ENCODE peak calls at places on chromosomes 7 and 10, in ten cellular contexts. G, F, Z, Q, H, W, L, D, T and U are unnamed samples.

GRCh38 chr7:95718556-95719410 is 53.6 kb upstream of the DYNC1I1 start:
- DNase-seq in Z (peak), D (peak), T (no peak), L (no peak), H (no peak), G (no peak), W (peak), F (no peak), Q (peak), U (no peak)

GRCh38 chr10:121236621-121237020 is 361.6 kb downstream of the FGFR2 start:
- DNase-seq in W (no peak), F (no peak), H (no peak), Z (no peak), G (no peak), Q (no peak), T (no peak), L (no peak), D (no peak), U (no peak)

GRCh38 chr10:126407831-126408230 is 19.6 kb upstream of the ADAM12 start:
- DNase-seq in L (peak), Z (no peak), T (no peak), D (no peak), Q (peak), F (no peak), G (no peak), H (no peak), W (peak), U (no peak)

GRCh38 chr10:86091216-86091615 is 275.4 kb downstream of the GRID1 start:
- DNase-seq in Z (no peak), D (no peak), W (no peak), T (peak), L (no peak), H (no peak), Q (no peak), F (no peak), G (no peak), U (no peak)

GRCh38 chr7:143485500-143485899 is 7.8 kb downstream of the TAS2R41 start:
- DNase-seq in L (no peak), F (no peak), D (peak), Q (peak), W (peak), H (peak), Z (peak), T (no peak), G (no peak), U (no peak)

GRCh38 chr7:25253714-25254113 is 25.4 kb upstream of the NPVF start:
- DNase-seq in W (no peak), H (no peak), T (no peak), D (no peak), Q (no peak), F (no peak), L (no peak), Z (no peak), G (no peak), U (no peak)

GRCh38 chr7:95725170-95725569 is 47.2 kb upstream of the DYNC1I1 start:
- DNase-seq in F (peak), G (no peak), H (no peak), T (no peak), Q (no peak), D (peak), L (peak), Z (no peak), W (no peak), U (no peak)

GRCh38 chr10:125782661-125783060 is 7.0 kb upstream of the MMP21 start:
- DNase-seq in Q (no peak), Z (no peak), T (peak), G (no peak), W (no peak), F (no peak), D (no peak), L (no peak), H (no peak), U (no peak)

GRCh38 chr10:24825551-24825950 is 101.9 kb upstream of the ARHGAP21 start:
- DNase-seq in W (peak), H (no peak), G (no peak), Z (peak), D (no peak), L (no peak), F (no peak), Q (peak), T (no peak), U (no peak)

DNA sequence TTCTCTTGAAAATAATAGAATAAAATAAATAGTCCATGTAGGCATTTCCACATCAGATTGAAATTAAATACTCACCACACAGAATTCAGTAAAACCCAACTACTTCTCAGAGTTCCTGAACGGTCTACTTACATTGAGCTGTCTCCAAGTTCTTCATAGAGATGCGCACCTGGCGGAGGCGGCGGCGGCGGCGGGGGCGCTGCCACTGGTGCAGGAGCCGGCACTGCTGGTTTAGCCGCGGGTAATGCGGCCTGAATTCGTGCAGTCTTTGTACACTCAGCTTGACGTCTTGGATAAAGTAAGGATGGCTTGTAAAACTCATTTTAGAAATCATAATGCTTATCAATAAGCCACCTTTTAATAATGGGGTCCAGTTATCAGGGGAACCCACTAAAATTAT is 973.8 kb downstream of the PCDH15 start:
- DNase-seq in Z (no peak), G (no peak), L (no peak), Q (no peak), F (no peak), D (no peak), W (no peak), H (no peak), T (no peak), U (no peak)
- H3K4me3 ChIP-seq in Z (no peak), G (no peak), L (no peak), Q (no peak), F (no peak), D (no peak), W (no peak), H (no peak), T (no peak), U (no peak)

GRCh38 chr10:27679369-27679897 is 66.2 kb downstream of the MKX start:
- DNase-seq in Z (no peak), G (no peak), Q (no peak), F (no peak), L (no peak), H (no peak), W (no peak), T (no peak), D (no peak), U (no peak)

GRCh38 chr10:27685686-27686085 is 59.9 kb downstream of the MKX start:
- DNase-seq in T (no peak), W (peak), G (no peak), L (no peak), Q (no peak), Z (no peak), H (no peak), F (no peak), D (no peak), U (no peak)

GRCh38 chr10:27678166-27678565 is 67.5 kb downstream of the MKX start:
- DNase-seq in L (no peak), W (no peak), Q (no peak), T (no peak), D (no peak), Z (peak), F (no peak), H (no peak), G (no peak), U (no peak)

GRCh38 chr10:27683226-27683625 is 62.4 kb downstream of the MKX start:
- DNase-seq in H (no peak), G (no peak), Z (no peak), F (no peak), W (no peak), T (no peak), D (no peak), Q (no peak), L (no peak), U (no peak)

DNA sequence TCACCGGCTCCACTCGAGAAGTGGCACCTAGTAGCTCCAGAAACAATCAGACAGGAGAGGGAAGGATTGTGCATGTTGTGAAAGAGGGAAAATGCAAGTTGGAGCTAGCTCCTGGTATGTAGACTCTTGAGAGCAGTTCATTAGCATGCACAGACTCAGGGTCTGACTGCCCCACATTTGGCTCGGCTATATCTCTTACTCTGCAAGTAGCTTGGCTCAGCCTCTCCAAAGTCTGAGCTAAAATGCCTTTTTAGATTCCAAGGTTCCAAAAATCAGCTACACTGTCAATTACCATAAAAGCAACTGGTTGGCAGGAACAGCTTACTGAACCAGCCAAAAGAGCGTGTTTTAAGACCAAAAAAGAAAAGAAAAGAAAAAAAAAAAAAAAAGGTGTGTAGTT is 65.6 kb downstream of the MKX start:
- DNase-seq in Q (peak), G (no peak), Z (no peak), W (peak), H (no peak), T (no peak), L (no peak), D (no peak), F (no peak), U (no peak)
- H3K4me3 ChIP-seq in Q (no peak), G (no peak), Z (no peak), W (no peak), H (no peak), T (no peak), L (no peak), D (no peak), F (no peak), U (no peak)

DNA sequence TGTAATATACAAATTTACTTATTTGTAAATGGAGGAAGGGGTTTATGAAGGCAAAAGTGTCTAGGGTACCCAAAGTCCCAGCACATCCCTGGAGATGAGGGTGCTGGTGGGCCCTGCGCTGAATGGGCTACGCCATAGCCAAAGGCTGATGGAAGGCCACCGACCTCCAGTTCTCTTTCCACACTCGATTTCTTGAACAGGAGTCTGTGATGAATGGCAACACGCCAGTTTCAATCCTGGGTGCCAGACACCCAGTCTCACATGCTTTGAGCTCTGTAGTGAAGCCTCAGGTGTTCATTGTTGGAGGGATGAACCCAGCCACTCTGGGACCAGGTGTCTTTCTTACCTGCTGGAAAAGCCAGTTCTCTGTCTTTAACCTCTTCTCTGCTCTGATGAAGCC is 752 bp downstream of the LRMDA start:
- DNase-seq in W (no peak), T (no peak), Z (no peak), F (no peak), D (peak), L (peak), G (no peak), H (no peak), Q (no peak), U (no peak)
- H3K4me3 ChIP-seq in W (no peak), T (no peak), Z (no peak), F (no peak), D (peak), L (no peak), G (peak), H (no peak), Q (no peak), U (peak)

GRCh38 chr10:50325449-50326188 is 74.3 kb upstream of the ASAH2 start:
- DNase-seq in Q (peak), D (peak), L (no peak), T (peak), H (peak), Z (peak), W (peak), F (no peak), G (peak), U (no peak)
- H3K4me3 ChIP-seq in Q (no peak), D (no peak), L (no peak), T (peak), H (no peak), Z (peak), W (peak), F (no peak), G (peak), U (no peak)

DNA sequence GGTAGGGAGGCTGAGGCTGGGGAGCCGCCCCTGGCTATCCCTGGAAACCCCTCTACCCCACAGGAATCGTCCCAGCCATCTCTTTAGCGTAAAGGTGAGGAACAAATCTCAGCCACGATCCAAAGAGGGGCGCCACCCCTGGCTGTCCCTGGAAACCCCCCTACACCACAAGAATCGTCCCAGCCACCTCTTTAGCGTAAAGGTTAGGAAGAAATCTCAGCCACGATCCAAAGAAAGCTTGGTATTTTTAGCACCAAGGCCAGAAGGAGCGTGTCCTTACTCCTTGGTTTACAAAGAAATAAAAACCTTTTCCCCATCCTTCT is 757 bp upstream of the TSPAN14 start:
- DNase-seq in Z (no peak), G (no peak), L (no peak), T (peak), H (no peak), W (no peak), F (no peak), Q (no peak), D (no peak), U (peak)
- H3K4me3 ChIP-seq in Z (no peak), G (peak), L (peak), T (no peak), H (peak), W (peak), F (peak), Q (peak), D (peak), U (peak)